ENCODE peak calls at places on chromosomes 16 and 17, in seven cellular contexts. H, I, K, U, W, C and R are unnamed samples.
A peak's percentile ranks its signal among the peaks of the same experiment; 100 is the strongest.

GRCh38 chr17:73588291-73589095 is 55.8 kb downstream of the SDK2 start:
- DNase-seq in H (no peak), I (no peak), K (no peak), U (no peak), W (no peak), C (no peak), R (no peak)

GRCh38 chr17:31272803-31273202 is 24.2 kb downstream of the OMG start:
- DNase-seq in H (no peak), I (no peak), K (no peak), U (no peak), W (no peak), C (no peak), R (no peak)

GRCh38 chr16:6446370-6446769 is 886.3 kb upstream of the RBFOX1 start:
- DNase-seq in H (no peak), I (no peak), K (no peak), U (no peak), W (no peak), C (no peak), R (no peak)

GRCh38 chr17:63941162-63941561 is 9.0 kb upstream of the CD79B start:
- DNase-seq in H (no peak), I (no peak), K (no peak), U (no peak), W (no peak), C (no peak), R (no peak)

GRCh38 chr16:66703359-66704215 is 7.0 kb upstream of the CMTM4 start:
- DNase-seq in H (no peak), I (no peak), K (peak; percentile 62), U (no peak), W (no peak), C (no peak), R (no peak)

GRCh38 chr16:72425571-72426341 is 253.8 kb upstream of the PMFBP1 start:
- DNase-seq in H (no peak), I (no peak), K (no peak), U (no peak), W (no peak), C (no peak), R (no peak)

GRCh38 chr17:83079340-83079747 is at the start of gene METRNL:
- DNase-seq in H (peak; percentile 64), I (peak; percentile 69), K (peak; percentile 56), U (peak; percentile 88), W (peak; percentile 26), C (peak; percentile 63), R (peak; percentile 73)

GRCh38 chr16:51816929-51817328 is 665.9 kb upstream of the SALL1 start:
- DNase-seq in H (no peak), I (no peak), K (peak; percentile 9), U (no peak), W (no peak), C (peak; percentile 24), R (no peak)